ENCODE peak calls at places on chromosomes 7 and 10, in five cellular contexts. One of them, this sample, is unnamed.
A peak's percentile ranks its signal among the peaks of the same experiment; 100 is the strongest.

GRCh38 chr7:145106001-145106400 is 270.1 kb upstream of the TPK1 start:
- DNase-seq in MM.1S: no peak
- DNase-seq in fibroblast of lung: no peak
- DNase-seq in neural progenitor cell: no peak
- DNase-seq in endodermal cell: no peak
- DNase-seq in this sample: no peak

GRCh38 chr7:139991267-139991666 is 71.5 kb downstream of the PARP12 start:
- DNase-seq in MM.1S: no peak
- DNase-seq in fibroblast of lung: peak; percentile 11
- DNase-seq in neural progenitor cell: no peak
- DNase-seq in endodermal cell: no peak
- DNase-seq in this sample: no peak

GRCh38 chr10:116974442-116975005 is 30.5 kb downstream of the SHTN1 start:
- DNase-seq in MM.1S: no peak
- DNase-seq in fibroblast of lung: peak; percentile 87
- DNase-seq in neural progenitor cell: no peak
- DNase-seq in endodermal cell: no peak
- DNase-seq in this sample: no peak

GRCh38 chr10:43958964-43959363 is 310.3 kb upstream of the ZNF32 start:
- DNase-seq in MM.1S: no peak
- DNase-seq in fibroblast of lung: no peak
- DNase-seq in neural progenitor cell: no peak
- DNase-seq in endodermal cell: peak; percentile 29
- DNase-seq in this sample: no peak

GRCh38 chr10:70493660-70494234 is 15.2 kb downstream of the PALD1 start:
- DNase-seq in MM.1S: peak; percentile 96
- DNase-seq in fibroblast of lung: no peak
- DNase-seq in neural progenitor cell: peak; percentile 82
- DNase-seq in endodermal cell: peak; percentile 95
- DNase-seq in this sample: peak; percentile 99

GRCh38 chr10:3747984-3748383 is 37.0 kb downstream of the KLF6 start:
- DNase-seq in MM.1S: no peak
- DNase-seq in fibroblast of lung: no peak
- DNase-seq in neural progenitor cell: no peak
- DNase-seq in endodermal cell: no peak
- DNase-seq in this sample: no peak

GRCh38 chr7:114412548-114412947 is 2.1 kb upstream of the FOXP2 start:
- DNase-seq in MM.1S: no peak
- DNase-seq in fibroblast of lung: no peak
- DNase-seq in neural progenitor cell: no peak
- DNase-seq in endodermal cell: no peak
- DNase-seq in this sample: no peak

GRCh38 chr10:16440396-16441105 is 3.7 kb downstream of the PTER start:
- DNase-seq in MM.1S: no peak
- DNase-seq in fibroblast of lung: peak; percentile 52
- DNase-seq in neural progenitor cell: no peak
- DNase-seq in endodermal cell: peak; percentile 48
- DNase-seq in this sample: no peak

GRCh38 chr10:22420787-22421517 is 75.7 kb downstream of the SPAG6 start:
- DNase-seq in MM.1S: peak; percentile 72
- DNase-seq in fibroblast of lung: no peak
- DNase-seq in neural progenitor cell: no peak
- DNase-seq in endodermal cell: no peak
- DNase-seq in this sample: peak; percentile 54

GRCh38 chr10:133390597-133391248 is 3.2 kb upstream of the MTG1 start:
- DNase-seq in MM.1S: no peak
- DNase-seq in fibroblast of lung: no peak
- DNase-seq in neural progenitor cell: no peak
- DNase-seq in endodermal cell: no peak
- DNase-seq in this sample: no peak

GRCh38 chr10:44125879-44126675 is 258.8 kb downstream of the CXCL12 start:
- DNase-seq in MM.1S: no peak
- DNase-seq in fibroblast of lung: peak; percentile 86
- DNase-seq in neural progenitor cell: no peak
- DNase-seq in endodermal cell: no peak
- DNase-seq in this sample: peak; percentile 29

GRCh38 chr10:112842832-112843360 is 107.2 kb upstream of the TCF7L2 start:
- DNase-seq in MM.1S: no peak
- DNase-seq in fibroblast of lung: peak; percentile 1
- DNase-seq in neural progenitor cell: peak; percentile 38
- DNase-seq in endodermal cell: no peak
- DNase-seq in this sample: peak; percentile 86

GRCh38 chr7:113267271-113267670 is 148.9 kb upstream of the SMIM30 start:
- DNase-seq in MM.1S: no peak
- DNase-seq in fibroblast of lung: peak; percentile 12
- DNase-seq in neural progenitor cell: no peak
- DNase-seq in endodermal cell: no peak
- DNase-seq in this sample: no peak

GRCh38 chr10:110175406-110175805 is 32.0 kb upstream of the MXI1 start:
- DNase-seq in MM.1S: no peak
- DNase-seq in fibroblast of lung: peak; percentile 47
- DNase-seq in neural progenitor cell: no peak
- DNase-seq in endodermal cell: no peak
- DNase-seq in this sample: no peak

GRCh38 chr7:13117103-13117502 is 429.7 kb downstream of the ARL4A start:
- DNase-seq in MM.1S: no peak
- DNase-seq in fibroblast of lung: peak; percentile 5
- DNase-seq in neural progenitor cell: peak; percentile 16
- DNase-seq in endodermal cell: no peak
- DNase-seq in this sample: no peak

GRCh38 chr7:514651-515598 is 4.7 kb downstream of the PDGFA start:
- DNase-seq in MM.1S: no peak
- DNase-seq in fibroblast of lung: peak; percentile 60
- DNase-seq in neural progenitor cell: peak; percentile 77
- DNase-seq in endodermal cell: peak; percentile 85
- DNase-seq in this sample: peak; percentile 76

GRCh38 chr10:23375366-23375765 is 30.8 kb upstream of the C10orf67 start:
- DNase-seq in MM.1S: no peak
- DNase-seq in fibroblast of lung: no peak
- DNase-seq in neural progenitor cell: no peak
- DNase-seq in endodermal cell: no peak
- DNase-seq in this sample: no peak

GRCh38 chr10:73768881-73769280 is 13.0 kb upstream of the CHCHD1 start:
- DNase-seq in MM.1S: no peak
- DNase-seq in fibroblast of lung: no peak
- DNase-seq in neural progenitor cell: no peak
- DNase-seq in endodermal cell: peak; percentile 63
- DNase-seq in this sample: peak; percentile 81

GRCh38 chr7:74466196-74466813 is 12.6 kb downstream of the GTF2IRD1 start:
- DNase-seq in MM.1S: no peak
- DNase-seq in fibroblast of lung: no peak
- DNase-seq in neural progenitor cell: peak; percentile 43
- DNase-seq in endodermal cell: peak; percentile 79
- DNase-seq in this sample: no peak

GRCh38 chr10:87803328-87803727 is 14.7 kb downstream of the ATAD1 start:
- DNase-seq in MM.1S: no peak
- DNase-seq in fibroblast of lung: no peak
- DNase-seq in neural progenitor cell: no peak
- DNase-seq in endodermal cell: no peak
- DNase-seq in this sample: no peak

GRCh38 chr7:105896407-105896842 is 20.0 kb upstream of the ATXN7L1 start:
- DNase-seq in MM.1S: no peak
- DNase-seq in fibroblast of lung: no peak
- DNase-seq in neural progenitor cell: no peak
- DNase-seq in endodermal cell: no peak
- DNase-seq in this sample: no peak

GRCh38 chr10:24351883-24352778 is 143.2 kb downstream of the KIAA1217 start:
- DNase-seq in MM.1S: no peak
- DNase-seq in fibroblast of lung: peak; percentile 82
- DNase-seq in neural progenitor cell: peak; percentile 78
- DNase-seq in endodermal cell: no peak
- DNase-seq in this sample: no peak

DNA sequence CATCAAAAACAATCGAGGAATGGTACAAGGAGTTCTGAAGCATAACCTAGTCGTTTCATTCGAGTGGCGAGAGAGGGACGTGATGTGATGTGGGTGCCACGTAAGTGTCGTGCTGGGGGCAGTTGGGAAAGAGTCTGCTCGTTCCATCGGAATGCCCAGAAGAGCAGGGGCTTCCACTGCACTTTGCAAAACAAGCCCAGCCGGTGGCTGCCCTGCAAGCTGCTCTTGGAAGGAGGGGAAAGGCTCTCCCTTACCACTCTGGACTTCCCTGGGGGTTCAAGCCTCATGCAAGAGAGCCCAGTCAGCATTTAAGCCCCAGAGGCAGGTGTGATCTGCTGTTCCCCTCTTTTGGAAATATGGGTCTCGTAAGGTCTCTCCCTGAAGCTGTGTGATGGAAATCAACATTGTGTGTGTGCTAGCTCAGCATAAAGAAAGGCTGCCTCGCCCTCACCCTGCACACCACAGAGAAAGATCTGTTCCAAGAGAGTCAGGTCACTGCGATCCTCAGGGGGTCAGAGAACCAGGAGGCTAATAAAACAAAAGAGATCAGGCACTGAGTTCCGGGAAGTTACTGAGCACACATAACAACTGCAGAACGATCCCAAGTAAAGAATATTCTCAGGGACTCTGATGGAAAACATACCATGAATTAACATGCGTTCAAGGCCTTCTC is 212.6 kb downstream of the ADAM12 start:
- DNase-seq in MM.1S: no peak
- DNase-seq in fibroblast of lung: no peak
- DNase-seq in neural progenitor cell: peak; percentile 37
- DNase-seq in endodermal cell: no peak
- DNase-seq in this sample: no peak
- H3K9ac ChIP-seq in MM.1S: no peak overlapping the region
- H3K9ac ChIP-seq in fibroblast of lung: no peak overlapping the region
- H3K9ac ChIP-seq in neural progenitor cell: no peak overlapping the region
- H3K9ac ChIP-seq in endodermal cell: no peak overlapping the region
- H3K9ac ChIP-seq in this sample: no peak overlapping the region

GRCh38 chr7:42914009-42914725 is 2.3 kb upstream of the C7orf25 start:
- DNase-seq in MM.1S: no peak
- DNase-seq in fibroblast of lung: peak; percentile 82
- DNase-seq in neural progenitor cell: no peak
- DNase-seq in endodermal cell: no peak
- DNase-seq in this sample: no peak

GRCh38 chr7:42914726-42915045 is 2.8 kb upstream of the C7orf25 start:
- DNase-seq in MM.1S: no peak
- DNase-seq in fibroblast of lung: no peak
- DNase-seq in neural progenitor cell: no peak
- DNase-seq in endodermal cell: no peak
- DNase-seq in this sample: no peak

GRCh38 chr7:42915356-42915755 is 3.5 kb upstream of the C7orf25 start:
- DNase-seq in MM.1S: no peak
- DNase-seq in fibroblast of lung: peak; percentile 70
- DNase-seq in neural progenitor cell: no peak
- DNase-seq in endodermal cell: no peak
- DNase-seq in this sample: no peak

GRCh38 chr7:42911482-42912447 is at the start of gene C7orf25:
- DNase-seq in MM.1S: peak; percentile 95
- DNase-seq in fibroblast of lung: peak; percentile 91
- DNase-seq in neural progenitor cell: peak; percentile 98
- DNase-seq in endodermal cell: peak; percentile 99
- DNase-seq in this sample: peak; percentile 98

DNA sequence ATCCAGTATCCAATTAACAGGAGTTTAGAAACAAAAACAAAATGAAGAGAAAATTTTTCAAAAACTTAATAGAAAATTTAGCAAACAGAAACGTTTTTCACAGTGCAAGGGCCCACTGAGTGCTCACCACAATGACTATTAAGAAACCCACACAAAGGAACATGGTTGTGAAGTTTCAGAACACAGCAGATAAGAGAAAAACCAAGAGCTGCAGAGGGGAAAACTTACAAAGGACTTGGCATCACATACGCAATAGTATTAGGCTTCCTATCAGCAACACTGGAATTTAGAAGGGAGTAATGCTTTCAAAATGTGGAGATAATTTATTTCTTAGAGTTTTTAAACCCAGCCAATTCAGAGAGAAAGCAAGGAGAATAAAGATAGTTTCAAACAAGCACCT is 1.7 kb upstream of the C7orf25 start:
- DNase-seq in MM.1S: peak; percentile 55
- DNase-seq in fibroblast of lung: peak; percentile 88
- DNase-seq in neural progenitor cell: no peak
- DNase-seq in endodermal cell: no peak
- DNase-seq in this sample: no peak
- H3K9ac ChIP-seq in MM.1S: no peak overlapping the region
- H3K9ac ChIP-seq in fibroblast of lung: no peak overlapping the region
- H3K9ac ChIP-seq in neural progenitor cell: no peak overlapping the region
- H3K9ac ChIP-seq in endodermal cell: no peak overlapping the region
- H3K9ac ChIP-seq in this sample: no peak overlapping the region

GRCh38 chr7:130831322-130831721 is 97.3 kb upstream of the KLF14 start:
- DNase-seq in MM.1S: no peak
- DNase-seq in fibroblast of lung: no peak
- DNase-seq in neural progenitor cell: no peak
- DNase-seq in endodermal cell: no peak
- DNase-seq in this sample: no peak
- H3K9ac ChIP-seq in MM.1S: no peak overlapping the region
- H3K9ac ChIP-seq in fibroblast of lung: no peak overlapping the region
- H3K9ac ChIP-seq in neural progenitor cell: no peak overlapping the region
- H3K9ac ChIP-seq in endodermal cell: no peak overlapping the region
- H3K9ac ChIP-seq in this sample: no peak overlapping the region

DNA sequence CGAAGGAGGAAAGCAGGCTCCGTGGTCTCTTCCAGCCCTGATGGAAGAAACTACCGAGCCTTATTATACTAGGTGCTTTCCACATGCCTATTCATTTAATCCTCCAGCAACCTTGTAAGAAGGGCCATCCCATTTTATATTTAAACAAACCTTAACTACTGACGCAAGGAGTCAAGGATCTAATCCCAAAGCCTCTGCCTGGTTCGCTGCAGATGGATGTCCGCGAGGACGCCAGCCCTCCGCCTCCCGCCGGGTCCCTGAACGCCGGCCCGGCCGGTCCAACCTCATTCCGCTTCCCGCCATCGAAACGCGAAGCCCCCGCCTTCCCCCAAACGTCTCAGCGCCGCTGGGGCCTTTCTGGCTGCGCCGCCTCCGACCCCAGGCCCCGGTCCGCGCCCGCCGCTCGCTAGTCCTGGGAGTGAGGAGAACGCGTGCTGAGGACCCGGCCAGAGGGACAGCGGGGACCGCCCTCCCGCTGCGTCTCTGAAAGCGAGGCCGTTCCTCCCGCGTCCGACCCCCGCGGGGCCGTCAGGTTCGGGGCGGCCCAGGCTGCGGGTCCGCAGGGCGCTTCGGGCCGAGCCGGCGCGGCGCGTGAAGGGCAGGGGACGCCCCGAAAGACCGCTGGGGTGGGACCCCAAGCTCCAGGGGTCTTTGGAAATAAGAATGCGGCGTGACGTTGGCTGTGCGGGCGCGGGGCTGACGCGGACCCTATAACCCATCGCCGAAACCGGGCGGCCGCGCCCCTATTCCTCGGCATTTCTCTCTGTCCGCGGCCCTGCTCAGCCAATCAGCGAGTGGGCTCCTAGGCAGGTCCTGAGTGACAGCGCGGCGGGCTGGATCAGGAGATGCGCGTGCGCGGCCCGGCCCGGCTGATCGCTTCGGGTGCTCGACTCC is 448 bp upstream of the ATP6V0E2 start:
- DNase-seq in MM.1S: peak; percentile 100
- DNase-seq in fibroblast of lung: peak; percentile 89
- DNase-seq in neural progenitor cell: peak; percentile 96
- DNase-seq in endodermal cell: peak; percentile 97
- DNase-seq in this sample: peak; percentile 96
- H3K9ac ChIP-seq in MM.1S: peak overlapping the region; percentile 81
- H3K9ac ChIP-seq in fibroblast of lung: peak overlapping the region; percentile 82
- H3K9ac ChIP-seq in neural progenitor cell: no peak overlapping the region
- H3K9ac ChIP-seq in endodermal cell: peak overlapping the region; percentile 34
- H3K9ac ChIP-seq in this sample: peak overlapping the region; percentile 72

GRCh38 chr10:51993475-51993874 is 294.1 kb upstream of the CSTF2T start:
- DNase-seq in MM.1S: no peak
- DNase-seq in fibroblast of lung: no peak
- DNase-seq in neural progenitor cell: no peak
- DNase-seq in endodermal cell: no peak
- DNase-seq in this sample: no peak

GRCh38 chr10:52004342-52004949 is 305.1 kb upstream of the CSTF2T start:
- DNase-seq in MM.1S: peak; percentile 42
- DNase-seq in fibroblast of lung: peak; percentile 15
- DNase-seq in neural progenitor cell: peak; percentile 63
- DNase-seq in endodermal cell: no peak
- DNase-seq in this sample: peak; percentile 66

GRCh38 chr10:51999089-51999488 is 299.7 kb upstream of the CSTF2T start:
- DNase-seq in MM.1S: no peak
- DNase-seq in fibroblast of lung: no peak
- DNase-seq in neural progenitor cell: no peak
- DNase-seq in endodermal cell: no peak
- DNase-seq in this sample: no peak
- H3K9ac ChIP-seq in MM.1S: no peak overlapping the region
- H3K9ac ChIP-seq in fibroblast of lung: no peak overlapping the region
- H3K9ac ChIP-seq in neural progenitor cell: no peak overlapping the region
- H3K9ac ChIP-seq in endodermal cell: no peak overlapping the region
- H3K9ac ChIP-seq in this sample: no peak overlapping the region

This sample was measured in Karpas-422.